ENCODE peak calls at places on chromosome 9, in nine cellular contexts. W, R, H, F, G, K, N, J and T are unnamed samples. For H3K4me1, the result is how much of the 10 kb centered on the place peaks cover.

GRCh38 chr9:69643098-69643497 is 29.1 kb downstream of the APBA1 start:
- DNase-seq in W (no peak), K (no peak), N (no peak), G (no peak), R (no peak), J (no peak), H (no peak), F (no peak), T (no peak)

GRCh38 chr9:6833518-6834192 is 75.9 kb downstream of the KDM4C start:
- DNase-seq in R (no peak), N (no peak), G (peak), W (no peak), K (no peak), H (no peak), F (no peak), J (no peak), T (no peak)

GRCh38 chr9:17191095-17191494 is 56.3 kb downstream of the CNTLN start:
- DNase-seq in N (no peak), R (no peak), J (no peak), H (peak), K (no peak), G (no peak), F (no peak), W (no peak), T (no peak)

GRCh38 chr9:33127881-33128280 is 39.3 kb downstream of the B4GALT1 start:
- DNase-seq in R (no peak), F (peak), N (peak), W (no peak), H (no peak), G (no peak), K (no peak), J (no peak), T (no peak)

GRCh38 chr9:128159073-128159783 is 837 bp upstream of the BBLN start:
- DNase-seq in J (no peak), H (no peak), K (peak), R (no peak), F (no peak), W (no peak), N (peak), G (no peak), T (peak)

GRCh38 chr9:68530618-68531017 is 10.1 kb downstream of the TMEM252 start:
- DNase-seq in H (peak), N (peak), K (no peak), J (no peak), F (peak), G (peak), R (peak), W (peak), T (no peak)

GRCh38 chr9:124488641-124489040 is 18.6 kb downstream of the NR5A1 start:
- DNase-seq in J (no peak), H (no peak), F (no peak), W (no peak), G (no peak), N (no peak), R (no peak), K (no peak), T (no peak)

GRCh38 chr9:30995951-30996738 is 1388.3 kb upstream of the ACO1 start:
- DNase-seq in K (no peak), G (no peak), W (no peak), N (no peak), F (no peak), R (no peak), J (no peak), H (no peak), T (no peak)

GRCh38 chr9:89701221-89701798 is 96.5 kb downstream of the GADD45G start:
- DNase-seq in K (peak), G (no peak), H (no peak), J (no peak), W (no peak), R (no peak), N (peak), F (no peak), T (no peak)

GRCh38 chr9:124345751-124346281 is 69.4 kb downstream of the PSMB7 start:
- DNase-seq in F (no peak), G (no peak), W (no peak), N (no peak), H (no peak), R (no peak), K (no peak), J (no peak), T (no peak)

DNA sequence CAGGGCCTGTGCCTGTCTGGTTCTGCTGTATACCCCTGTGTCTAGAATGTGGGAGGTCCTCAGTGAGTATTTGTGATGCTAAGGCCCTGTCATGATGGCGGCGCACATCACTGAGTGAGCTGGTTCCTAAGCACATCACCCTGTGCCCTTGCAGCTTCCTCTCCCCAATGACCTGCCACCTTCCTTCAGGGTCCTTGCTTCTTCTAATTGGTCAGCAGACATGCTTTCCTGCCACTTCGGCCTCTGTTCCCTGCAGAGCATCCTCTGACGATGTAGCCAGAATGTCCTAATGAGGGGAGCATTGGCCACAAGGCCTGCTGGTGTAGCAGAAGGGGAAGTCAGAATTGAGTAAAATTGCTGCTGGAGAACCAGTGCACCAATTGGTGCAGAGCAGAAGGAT is 31.0 kb upstream of the ANGPTL2 start:
- DNase-seq in R (no peak), K (no peak), J (no peak), F (peak), W (no peak), N (peak), G (no peak), H (no peak), T (no peak)
- H3K4me1 ChIP-seq in R (under half), K (under half), J (under half), F (under half), W (under half), N (under half), G (under half), H (under half), T (under half)

GRCh38 chr9:93110400-93110855 is 14.4 kb downstream of the CARD19 start:
- DNase-seq in G (peak), W (no peak), K (no peak), R (no peak), F (peak), J (no peak), H (no peak), N (peak), T (peak)
- H3K4me1 ChIP-seq in G (under half), W (half or more), K (under half), R (under half), F (under half), J (under half), H (under half), N (under half), T (under half)

GRCh38 chr9:14215614-14216013 is 98.3 kb downstream of the NFIB start:
- DNase-seq in R (no peak), J (no peak), H (no peak), K (no peak), N (no peak), W (no peak), G (no peak), F (no peak), T (no peak)

GRCh38 chr9:14221119-14221518 is 92.8 kb downstream of the NFIB start:
- DNase-seq in K (no peak), W (no peak), G (no peak), R (no peak), F (no peak), N (no peak), H (no peak), J (no peak), T (no peak)

GRCh38 chr9:14216612-14217194 is 97.2 kb downstream of the NFIB start:
- DNase-seq in R (no peak), N (no peak), F (no peak), G (no peak), K (no peak), J (no peak), W (no peak), H (no peak), T (no peak)

GRCh38 chr9:14219865-14220655 is 93.9 kb downstream of the NFIB start:
- DNase-seq in N (no peak), F (no peak), R (no peak), J (no peak), H (no peak), W (no peak), K (no peak), G (no peak), T (no peak)

DNA sequence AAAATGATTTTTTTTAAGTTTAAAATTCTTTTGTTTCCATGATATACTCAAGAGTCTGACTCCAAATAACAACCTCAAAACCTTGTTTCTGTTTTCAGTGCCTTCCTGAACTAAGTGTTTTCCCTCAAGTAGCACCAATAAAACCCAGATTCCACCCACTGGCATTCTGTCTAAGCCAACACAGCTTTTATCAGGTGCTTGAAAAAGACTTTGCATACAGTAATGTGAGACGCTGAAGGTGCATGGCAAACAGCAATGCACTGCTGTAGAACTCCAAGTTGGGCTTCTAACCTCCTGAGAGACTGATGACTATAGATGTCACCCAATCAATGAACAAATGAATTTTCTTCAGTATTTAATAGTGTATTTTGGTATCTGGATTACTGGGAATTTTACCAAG is 95.7 kb downstream of the NFIB start:
- DNase-seq in H (peak), J (no peak), K (no peak), W (no peak), R (no peak), F (no peak), G (no peak), N (no peak), T (no peak)
- H3K4me1 ChIP-seq in H (under half), J (half or more), K (under half), W (half or more), R (half or more), F (half or more), G (under half), N (under half), T (under half)

GRCh38 chr9:105441761-105442160 is 6.1 kb upstream of the FSD1L start:
- DNase-seq in N (no peak), W (no peak), R (no peak), H (peak), K (no peak), G (peak), J (no peak), F (no peak), T (no peak)
- H3K4me1 ChIP-seq in N (under half), W (under half), R (under half), H (under half), K (under half), G (under half), J (under half), F (under half), T (under half)

DNA sequence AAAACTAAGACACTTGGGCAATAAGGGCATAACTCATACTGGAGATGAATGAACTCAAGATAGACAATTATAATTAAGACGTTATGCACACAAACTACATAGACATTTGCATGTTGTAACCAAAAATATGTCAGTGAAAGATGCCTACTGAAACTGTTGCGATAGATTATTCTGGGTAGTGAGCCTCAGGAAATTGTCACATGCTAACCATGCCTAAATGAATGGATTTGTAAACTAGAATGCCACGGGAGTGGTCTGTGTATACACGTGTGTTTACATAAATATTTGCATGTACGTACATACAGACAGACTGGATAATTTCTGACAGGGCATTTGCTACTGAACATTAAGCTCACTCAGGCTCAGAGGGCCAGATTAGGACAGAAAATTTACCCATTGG is 1.2 kb downstream of the NIPSNAP3B start:
- DNase-seq in J (no peak), N (no peak), R (no peak), K (no peak), H (no peak), G (no peak), F (no peak), W (no peak), T (no peak)
- H3K4me1 ChIP-seq in J (under half), N (under half), R (under half), K (under half), H (under half), G (under half), F (under half), W (under half), T (under half)